ENCODE peak calls at places on chromosomes 7 and 10, in six cellular contexts. C is H9, X is mesenchymal stem cell, Q is IMR-90, Z is neuronal stem cell, G is H1. W is an unnamed sample.

GRCh38 chr10:70441877-70442205 is 360 bp upstream of the NODAL start:
- DNase-seq in X (no peak), C (peak; percentile 72), G (no peak), Q (no peak), Z (no peak), W (no peak)

GRCh38 chr7:66380285-66380888 is 175.3 kb downstream of the TPST1 start:
- DNase-seq in G (no peak), Q (peak; percentile 47), C (no peak), Z (no peak), X (peak; percentile 55), W (peak; percentile 24)

GRCh38 chr10:3031490-3031889 is 35.9 kb upstream of the PFKP start:
- DNase-seq in Q (no peak), C (no peak), X (peak; percentile 24), G (no peak), Z (no peak), W (no peak)

GRCh38 chr7:39950473-39951155 is 558 bp downstream of the CDK13 start:
- DNase-seq in X (peak; percentile 49), C (no peak), G (peak; percentile 65), Q (peak; percentile 40), Z (peak; percentile 40), W (peak; percentile 52)

GRCh38 chr7:92244803-92245486 is 769 bp downstream of the KRIT1 start:
- DNase-seq in Z (peak; percentile 18), G (no peak), Q (peak; percentile 7), C (no peak), X (peak; percentile 67), W (no peak)

GRCh38 chr7:15305002-15305600 is 256.7 kb downstream of the AGMO start:
- DNase-seq in G (no peak), Z (peak; percentile 39), C (peak; percentile 38), X (peak; percentile 66), Q (peak; percentile 39), W (no peak)

GRCh38 chr10:12919574-12919973 is 81.9 kb downstream of the CCDC3 start:
- DNase-seq in Q (no peak), X (no peak), G (no peak), Z (no peak), C (no peak), W (no peak)

GRCh38 chr7:42987648-42988214 is 55.6 kb downstream of the MRPL32 start:
- DNase-seq in G (no peak), X (no peak), Q (no peak), Z (no peak), C (no peak), W (no peak)

GRCh38 chr7:13742126-13742525 is 247.3 kb downstream of the ETV1 start:
- DNase-seq in G (no peak), C (no peak), X (peak; percentile 72), Q (peak; percentile 28), Z (no peak), W (peak; percentile 93)

GRCh38 chr10:91635401-91636400 is 2.8 kb upstream of the PPP1R3C start:
- DNase-seq in Z (peak; percentile 40), Q (peak; percentile 81), G (peak; percentile 59), X (peak; percentile 81), C (peak; percentile 61), W (peak; percentile 76)

GRCh38 chr10:110534571-110534970 is 32.9 kb upstream of the SMC3 start:
- DNase-seq in Q (no peak), Z (no peak), G (no peak), X (no peak), C (no peak), W (no peak)

GRCh38 chr7:46468753-46469356 is 547.8 kb upstream of the IGFBP3 start:
- DNase-seq in Q (peak; percentile 35), X (peak; percentile 40), Z (no peak), G (no peak), C (no peak), W (no peak)

GRCh38 chr10:12602557-12602956 is 253.2 kb downstream of the CAMK1D start:
- DNase-seq in Q (no peak), G (no peak), C (no peak), X (no peak), Z (no peak), W (peak; percentile 31)

GRCh38 chr7:96973986-96974385 is 31.4 kb upstream of the DLX6 start:
- DNase-seq in Q (peak; percentile 21), G (no peak), Z (no peak), X (no peak), C (no peak), W (peak; percentile 86)

GRCh38 chr10:68474021-68474420 is 2.2 kb upstream of the DNA2 start:
- DNase-seq in C (no peak), X (no peak), Z (no peak), Q (no peak), G (no peak), W (no peak)

GRCh38 chr7:79317728-79318127 is 135.7 kb downstream of the MAGI2 start:
- DNase-seq in C (peak; percentile 45), G (no peak), Z (no peak), Q (peak; percentile 97), X (peak; percentile 94), W (peak; percentile 9)

GRCh38 chr10:61757525-61758397 is 95.0 kb downstream of the CABCOCO1 start:
- DNase-seq in C (no peak), G (no peak), X (peak; percentile 85), Z (no peak), Q (peak; percentile 73), W (no peak)

GRCh38 chr7:77627307-77627671 is 69.0 kb upstream of the RSBN1L start:
- DNase-seq in G (no peak), Q (peak; percentile 31), C (no peak), X (peak; percentile 42), Z (no peak), W (no peak)

GRCh38 chr7:112550468-112551060 is 69.8 kb downstream of the LSMEM1 start:
- DNase-seq in G (no peak), X (peak; percentile 62), C (no peak), Q (peak; percentile 71), Z (no peak), W (peak; percentile 17)

GRCh38 chr7:66758964-66759628 is 18.6 kb downstream of the RABGEF1 start:
- DNase-seq in X (peak; percentile 53), Z (no peak), G (no peak), C (no peak), Q (no peak), W (peak; percentile 45)

GRCh38 chr7:131357282-131357880 is 29.7 kb downstream of the MKLN1 start:
- DNase-seq in Q (no peak), G (no peak), X (no peak), C (no peak), Z (no peak), W (no peak)

GRCh38 chr10:5441106-5441505 is 28.7 kb downstream of the NET1 start:
- DNase-seq in G (no peak), Q (no peak), C (no peak), Z (no peak), X (no peak), W (no peak)

GRCh38 chr7:50396856-50397255 is 53.3 kb downstream of the FIGNL1 start:
- DNase-seq in C (no peak), X (no peak), G (no peak), Q (no peak), Z (no peak), W (no peak)

GRCh38 chr10:33327750-33328149 is 6.7 kb downstream of the NRP1 start:
- DNase-seq in C (no peak), Z (no peak), X (peak; percentile 27), Q (peak; percentile 47), G (no peak), W (peak; percentile 37)

GRCh38 chr10:70381491-70382421 is 669 bp downstream of the LRRC20 start:
- DNase-seq in Z (no peak), C (peak; percentile 58), Q (peak; percentile 13), X (peak; percentile 60), G (peak; percentile 89), W (no peak)

GRCh38 chr10:131437556-131438465 is 126.3 kb upstream of the TCERG1L start:
- DNase-seq in X (no peak), Z (no peak), G (no peak), C (no peak), Q (no peak), W (no peak)

GRCh38 chr7:146655928-146656797 is 539.6 kb downstream of the CNTNAP2 start:
- DNase-seq in Z (no peak), Q (no peak), C (no peak), X (peak; percentile 9), G (no peak), W (no peak)

GRCh38 chr10:89666138-89666537 is 21.1 kb upstream of the PANK1 start:
- DNase-seq in Q (no peak), X (no peak), C (no peak), G (no peak), Z (no peak), W (no peak)

GRCh38 chr7:116284390-116284789 is 74.1 kb downstream of the TES start:
- DNase-seq in C (no peak), X (peak; percentile 45), Q (peak; percentile 31), G (no peak), Z (no peak), W (no peak)

GRCh38 chr10:126160571-126160970 is 227.7 kb downstream of the ADAM12 start:
- DNase-seq in C (peak; percentile 52), X (no peak), Q (no peak), G (no peak), Z (no peak), W (no peak)
- H2AK5ac ChIP-seq in C (no peak overlapping the region), X (no peak overlapping the region), Q (no peak overlapping the region), G (no peak overlapping the region), Z (no peak overlapping the region), W (no peak overlapping the region)

GRCh38 chr7:88306590-88307048 is at the start of gene STEAP4:
- DNase-seq in Q (peak; percentile 0), G (peak; percentile 69), C (peak; percentile 72), X (peak; percentile 50), Z (peak; percentile 21), W (peak; percentile 93)
- H2AFZ ChIP-seq in Q (no peak within 1 kb of the TSS), G (peak within 1 kb of the TSS; percentile 72), C (peak within 1 kb of the TSS; percentile 24), X (peak within 1 kb of the TSS; percentile 36), Z (peak within 1 kb of the TSS; percentile 83), W (peak within 1 kb of the TSS; percentile 19)

DNA sequence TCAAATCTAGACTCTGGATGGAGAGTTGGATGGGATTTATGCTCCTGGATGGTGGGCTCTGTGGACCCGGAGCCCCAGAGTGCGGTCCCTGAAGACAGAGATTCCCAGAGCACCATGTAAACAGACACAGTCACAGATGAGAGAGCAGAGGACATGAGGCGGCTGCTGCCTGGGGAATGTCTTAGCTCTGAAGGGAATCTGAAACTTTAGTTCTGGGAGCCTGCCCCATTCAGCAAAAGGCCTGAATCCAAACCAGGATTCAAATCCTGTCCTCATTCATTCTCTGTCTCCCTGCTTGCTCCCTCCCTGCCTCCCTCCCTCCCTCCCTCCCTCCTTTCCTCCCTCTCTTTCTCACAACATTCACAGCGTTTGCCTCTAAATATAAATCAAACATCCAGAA is 49.5 kb upstream of the CALD1 start:
- DNase-seq in X (peak; percentile 66), Z (no peak), Q (peak; percentile 29), G (no peak), C (no peak), W (no peak)
- H3K4me1 ChIP-seq in X (peaks cover 7% of the 10 kb centered on the region), Z (peaks cover 2% of the 10 kb centered on the region), Q (peaks cover 22% of the 10 kb centered on the region), G (no peaks in the 10 kb centered on the region), C (no peaks in the 10 kb centered on the region), W (peaks cover 5% of the 10 kb centered on the region)

DNA sequence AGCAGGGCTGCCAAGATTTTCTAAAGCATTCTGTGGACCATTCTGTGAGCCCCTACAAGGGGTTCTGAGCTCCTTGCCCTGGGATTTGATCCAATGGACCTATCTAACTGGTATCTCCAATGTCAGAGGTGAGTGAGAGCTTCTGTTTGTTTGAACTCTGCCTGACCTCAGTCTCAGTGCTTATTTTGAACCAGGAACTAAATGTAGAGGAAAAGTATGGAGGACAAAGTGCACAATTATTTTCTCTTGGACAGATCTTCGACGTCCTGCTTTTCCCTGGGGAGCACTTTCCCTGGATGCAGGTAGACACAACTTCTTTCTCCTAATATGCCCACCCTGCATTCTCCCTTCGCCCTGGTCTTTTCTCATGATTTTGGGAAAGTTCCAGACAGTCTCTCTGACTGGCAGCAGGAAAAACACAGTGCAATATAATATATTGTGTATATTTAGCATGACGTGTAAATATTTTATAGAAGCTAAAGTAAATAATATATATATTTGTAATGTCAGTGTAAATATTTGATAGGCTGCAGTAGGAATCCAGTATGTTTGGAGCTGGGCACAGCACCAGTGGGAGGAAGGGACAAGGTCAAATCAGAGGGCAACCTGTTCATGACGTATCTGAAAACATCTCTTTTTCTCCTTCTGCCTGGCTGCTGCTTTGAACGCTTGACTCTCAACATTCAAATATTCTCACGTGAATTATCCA is 184.1 kb upstream of the LYZL1 start:
- DNase-seq in C (no peak), Q (peak; percentile 16), G (no peak), Z (no peak), X (no peak), W (no peak)
- H2AK5ac ChIP-seq in C (no peak overlapping the region), Q (peak overlapping the region; percentile 63), G (no peak overlapping the region), Z (no peak overlapping the region), X (no peak overlapping the region), W (peak overlapping the region; percentile 94)